ENCODE peak calls at places on chromosomes 11 and 22, in six cellular contexts. N is PC-3; W is activated CD4-positive, alpha-beta T cell treated with anti-CD3 and anti-CD28 coated beads for 4 hours; S is HTR-8/SVneo; K is iPS-NIHi11; U is astrocyte of the spinal cord. R is an unnamed sample.

GRCh38 chr11:25272214-25272613 is 775.4 kb downstream of the LUZP2 start:
- DNase-seq in K (no peak), S (no peak), W (no peak), U (no peak), N (no peak), R (no peak)

GRCh38 chr11:12052676-12053605 is 44.5 kb upstream of the DKK3 start:
- DNase-seq in U (no peak), W (no peak), S (no peak), N (no peak), K (no peak), R (no peak)

GRCh38 chr11:6640036-6640984 is 15.3 kb downstream of the DCHS1 start:
- DNase-seq in U (no peak), N (no peak), S (no peak), W (no peak), K (no peak), R (no peak)

GRCh38 chr11:96241351-96241841 is 101.6 kb downstream of the MAML2 start:
- DNase-seq in S (no peak), K (no peak), N (no peak), W (no peak), U (no peak), R (no peak)

GRCh38 chr22:21941921-21942320 is 10.7 kb downstream of the PPM1F start:
- DNase-seq in S (no peak), K (no peak), N (no peak), U (no peak), W (no peak), R (no peak)

GRCh38 chr11:126461096-126461440 is 105.6 kb downstream of the ST3GAL4 start:
- DNase-seq in W (no peak), S (no peak), K (no peak), U (no peak), N (no peak), R (no peak)

GRCh38 chr11:47349521-47350095 is 2.9 kb downstream of the MYBPC3 start:
- DNase-seq in N (no peak), K (no peak), S (no peak), W (no peak), U (no peak), R (no peak)

GRCh38 chr11:12189543-12190235 is 79.3 kb downstream of the MICAL2 start:
- DNase-seq in U (no peak), N (no peak), K (no peak), W (peak), S (peak), R (no peak)

GRCh38 chr11:74778581-74778980 is 29.9 kb downstream of the RNF169 start:
- DNase-seq in K (no peak), W (no peak), U (no peak), N (no peak), S (no peak), R (no peak)

GRCh38 chr11:74425100-74425499 is 26.9 kb upstream of the PGM2L1 start:
- DNase-seq in U (no peak), S (no peak), N (no peak), W (no peak), K (no peak), R (no peak)

GRCh38 chr22:24177045-24177444 is 4.2 kb upstream of the SUSD2 start:
- DNase-seq in U (no peak), N (no peak), S (no peak), W (no peak), K (no peak), R (no peak)

GRCh38 chr22:24289138-24289537 is 18.5 kb downstream of the SPECC1L start:
- DNase-seq in N (peak), S (peak), K (no peak), W (no peak), U (peak), R (no peak)

GRCh38 chr11:75439495-75440120 is 6.6 kb upstream of the KLHL35 start:
- DNase-seq in U (no peak), W (no peak), S (no peak), K (no peak), N (no peak), R (no peak)

GRCh38 chr11:78270993-78271392 is 82.3 kb downstream of the USP35 start:
- DNase-seq in W (no peak), N (no peak), S (no peak), U (no peak), K (no peak), R (peak)

GRCh38 chr22:30941363-30941740 is 27.2 kb downstream of the MORC2 start:
- DNase-seq in K (no peak), S (no peak), W (no peak), N (no peak), U (no peak), R (no peak)

GRCh38 chr11:57562596-57562995 is 4.9 kb downstream of the UBE2L6 start:
- DNase-seq in N (peak), K (no peak), U (no peak), W (no peak), S (no peak), R (no peak)

R was measured in anterior cingulate cortex.